ENCODE peak calls at places on chromosomes 3 and 15, in eight cellular contexts. Q is stimulated activated naive B cell treated with anti-CD40 and anti-IgM and Interleukin-4, amounts not matched to agents 10 μg/mL and 1 μg/mL and 100 μg/mL, for 72 hours; M is non-pigmented ciliary epithelial cell; F is astrocyte of the spinal cord; L is activated CD8-positive, alpha-beta T cell treated with anti-CD3 and anti-CD28 coated beads for 36 hours; A is frontal cortex; X is activated CD4-positive, alpha-beta memory T cell treated with anti-CD3 and anti-CD28 coated beads, Interleukin-2, amount 10 ng/mL, durations not matched to agents 7 days and 5 days; H is psoas muscle. S is an unnamed sample.

GRCh38 chr15:71048913-71049675 is 66.2 kb upstream of the THSD4 start:
- DNase-seq in Q (no peak), M (peak), F (peak), L (no peak), A (no peak), X (no peak), H (no peak), S (no peak)

GRCh38 chr3:187454416-187454815 is 86.2 kb downstream of the RTP4 start:
- DNase-seq in Q (no peak), M (no peak), F (no peak), L (no peak), A (no peak), X (no peak), H (no peak), S (no peak)

GRCh38 chr3:49723301-49723630 is 485 bp downstream of the GMPPB start:
- DNase-seq in Q (peak), M (no peak), F (peak), L (peak), A (no peak), X (peak), H (peak), S (peak)

GRCh38 chr3:46880884-46881818 is 3.6 kb downstream of the PTH1R start:
- DNase-seq in Q (no peak), M (no peak), F (no peak), L (no peak), A (no peak), X (no peak), H (no peak), S (no peak)

GRCh38 chr15:94777037-94777436 is 545.7 kb downstream of the MCTP2 start:
- DNase-seq in Q (no peak), M (no peak), F (no peak), L (no peak), A (no peak), X (no peak), H (no peak), S (no peak)

GRCh38 chr15:38463893-38464292 is 10.0 kb downstream of the FAM98B start:
- DNase-seq in Q (no peak), M (no peak), F (no peak), L (no peak), A (no peak), X (no peak), H (no peak), S (no peak)

GRCh38 chr3:15794303-15794771 is 3.4 kb downstream of the ANKRD28 start:
- DNase-seq in Q (no peak), M (no peak), F (peak), L (peak), A (no peak), X (no peak), H (no peak), S (no peak)

GRCh38 chr15:53716909-53717878 is 42.3 kb downstream of the WDR72 start:
- DNase-seq in Q (no peak), M (no peak), F (peak), L (no peak), A (no peak), X (no peak), H (no peak), S (no peak)

GRCh38 chr3:147396709-147397046 is 9.7 kb downstream of the ZIC4 start:
- DNase-seq in Q (no peak), M (no peak), F (no peak), L (no peak), A (no peak), X (no peak), H (no peak), S (no peak)

GRCh38 chr3:59150039-59150438 is 100.2 kb upstream of the CFAP20DC start:
- DNase-seq in Q (no peak), M (no peak), F (no peak), L (no peak), A (no peak), X (no peak), H (no peak), S (no peak)

GRCh38 chr3:120554727-120555660 is 41.1 kb upstream of the NDUFB4 start:
- DNase-seq in Q (no peak), M (no peak), F (no peak), L (no peak), A (no peak), X (no peak), H (no peak), S (no peak)

GRCh38 chr15:67156426-67156825 is 91.0 kb downstream of the SMAD3 start:
- DNase-seq in Q (no peak), M (no peak), F (no peak), L (no peak), A (no peak), X (no peak), H (no peak), S (no peak)